ENCODE peak calls at places on chromosomes 16 and 17, in six cellular contexts. G is astrocyte, E is neural progenitor cell, J is GM23338, M is PC-9, P is IMR-90. B is an unnamed sample. For H3K4me1, the result is how much of the 10 kb centered on the place peaks cover.

GRCh38 chr16:23519282-23519681 is 9.0 kb upstream of the GGA2 start:
- DNase-seq in G (no peak), E (no peak), J (no peak), M (no peak), P (no peak), B (no peak)

GRCh38 chr17:80175411-80175810 is 5.6 kb downstream of the CARD14 start:
- DNase-seq in G (peak), E (peak), J (peak), M (peak), P (no peak), B (no peak)

GRCh38 chr16:56191807-56192643 is 736 bp downstream of the GNAO1 start:
- DNase-seq in G (no peak), E (peak), J (peak), M (no peak), P (no peak), B (no peak)

GRCh38 chr16:67822511-67822910 is 15.8 kb downstream of the TSNAXIP1 start:
- DNase-seq in G (no peak), E (no peak), J (no peak), M (no peak), P (peak), B (no peak)

GRCh38 chr17:44636562-44636961 is 19.7 kb upstream of the MEIOC start:
- DNase-seq in G (peak), E (peak), J (peak), M (no peak), P (peak), B (peak)

GRCh38 chr16:68272501-68273209 is 8.3 kb downstream of the SLC7A6 start:
- DNase-seq in G (no peak), E (no peak), J (no peak), M (no peak), P (no peak), B (no peak)

GRCh38 chr16:85515319-85515745 is 97.8 kb upstream of the GSE1 start:
- DNase-seq in G (no peak), E (no peak), J (no peak), M (no peak), P (no peak), B (no peak)

GRCh38 chr17:36616391-36617029 is 15.1 kb downstream of the MRM1 start:
- DNase-seq in G (no peak), E (no peak), J (no peak), M (no peak), P (no peak), B (no peak)

GRCh38 chr16:69566437-69567030 is 768 bp downstream of the NFAT5 start:
- DNase-seq in G (peak), E (peak), J (peak), M (peak), P (peak), B (peak)

GRCh38 chr17:56185905-56186783 is 32.9 kb downstream of the ANKFN1 start:
- DNase-seq in G (peak), E (no peak), J (no peak), M (no peak), P (peak), B (peak)

GRCh38 chr17:3794890-3795757 is 5.9 kb downstream of the ITGAE start:
- DNase-seq in G (peak), E (peak), J (no peak), M (no peak), P (peak), B (no peak)

GRCh38 chr17:17226451-17227265 is 10.3 kb downstream of the FLCN start:
- DNase-seq in G (no peak), E (no peak), J (no peak), M (no peak), P (no peak), B (no peak)

GRCh38 chr16:57406881-57407280 is 2.3 kb downstream of the CCL17 start:
- DNase-seq in G (no peak), E (no peak), J (no peak), M (no peak), P (no peak), B (no peak)

GRCh38 chr17:81806461-81807209 is 2.7 kb downstream of the GCGR start:
- DNase-seq in G (no peak), E (no peak), J (peak), M (no peak), P (no peak), B (no peak)

GRCh38 chr17:45722161-45722560 is 62.0 kb upstream of the CRHR1 start:
- DNase-seq in G (no peak), E (peak), J (peak), M (peak), P (peak), B (no peak)
- TF ChIP-seq CTCF in G (peak), E (peak), J (peak), M (peak), P (peak), B (peak)

GRCh38 chr17:49069585-49070273 is 62.8 kb upstream of the B4GALNT2 start:
- DNase-seq in G (no peak), E (no peak), J (no peak), M (no peak), P (peak), B (peak)
- H2AFZ ChIP-seq in G (no peak), E (no peak), J (no peak), M (no peak), P (no peak), B (no peak)

DNA sequence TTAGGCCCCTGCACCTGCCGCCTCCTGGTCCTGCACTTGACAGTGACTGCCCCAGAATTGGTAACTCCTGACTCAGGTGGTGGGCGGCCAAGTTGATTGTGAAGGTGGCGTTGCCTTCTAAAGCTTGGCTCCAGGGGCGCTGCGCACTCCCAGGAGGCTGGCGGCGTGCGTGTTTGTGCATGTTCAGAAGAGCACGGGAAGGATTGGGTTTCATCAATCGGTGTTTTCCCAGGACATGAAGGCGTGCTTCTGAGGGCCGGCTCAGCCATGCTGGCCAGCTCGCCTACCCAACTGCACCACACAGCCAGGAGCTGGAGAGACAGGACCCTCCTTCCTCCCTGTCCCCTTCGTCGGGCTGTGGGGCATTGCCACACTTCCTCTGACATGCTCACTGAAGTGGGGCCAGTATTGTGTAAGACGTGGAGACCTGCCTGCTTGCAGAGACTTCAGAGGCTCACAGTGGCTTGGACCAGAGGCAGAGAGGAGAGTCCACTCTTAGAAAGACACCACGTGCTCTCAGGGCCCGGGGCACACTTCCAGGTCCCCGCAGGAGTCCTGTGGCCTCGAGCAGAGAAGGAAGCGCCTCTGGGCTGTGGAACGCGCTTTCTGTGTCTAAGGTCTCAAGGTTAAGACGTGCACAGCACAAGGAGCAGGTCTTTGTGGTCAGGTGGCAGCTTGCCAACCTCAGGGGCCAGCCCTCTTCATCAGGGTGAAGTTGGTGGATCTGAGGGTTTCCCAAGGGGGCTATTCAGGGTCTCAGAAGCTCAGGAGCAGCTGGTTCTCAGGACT is 2.8 kb downstream of the RAB40C start:
- DNase-seq in G (no peak), E (no peak), J (no peak), M (peak), P (no peak), B (no peak)
- H3K4me1 ChIP-seq in G (under half), E (under half), J (under half), M (under half), P (under half), B (under half)

GRCh38 chr17:78826836-78827509 is 13.6 kb downstream of the USP36 start:
- DNase-seq in G (no peak), E (no peak), J (no peak), M (no peak), P (no peak), B (no peak)

GRCh38 chr17:78829477-78829876 is 11.1 kb downstream of the USP36 start:
- DNase-seq in G (no peak), E (no peak), J (no peak), M (no peak), P (no peak), B (no peak)

GRCh38 chr17:78826426-78826825 is 14.2 kb downstream of the USP36 start:
- DNase-seq in G (no peak), E (no peak), J (no peak), M (no peak), P (peak), B (no peak)

GRCh38 chr17:78825696-78826095 is 14.9 kb downstream of the USP36 start:
- DNase-seq in G (no peak), E (no peak), J (no peak), M (no peak), P (no peak), B (no peak)

GRCh38 chr17:78828470-78829185 is 12.0 kb downstream of the USP36 start:
- DNase-seq in G (peak), E (peak), J (peak), M (no peak), P (peak), B (peak)
- TF ChIP-seq CTCF in G (peak), E (peak), J (peak), M (no peak), P (peak), B (peak)

GRCh38 chr17:5700791-5701190 is 116.5 kb upstream of the NLRP1 start:
- DNase-seq in G (no peak), E (peak), J (peak), M (no peak), P (no peak), B (no peak)
- H2AFZ ChIP-seq in G (no peak), E (no peak), J (no peak), M (no peak), P (no peak), B (no peak)

DNA sequence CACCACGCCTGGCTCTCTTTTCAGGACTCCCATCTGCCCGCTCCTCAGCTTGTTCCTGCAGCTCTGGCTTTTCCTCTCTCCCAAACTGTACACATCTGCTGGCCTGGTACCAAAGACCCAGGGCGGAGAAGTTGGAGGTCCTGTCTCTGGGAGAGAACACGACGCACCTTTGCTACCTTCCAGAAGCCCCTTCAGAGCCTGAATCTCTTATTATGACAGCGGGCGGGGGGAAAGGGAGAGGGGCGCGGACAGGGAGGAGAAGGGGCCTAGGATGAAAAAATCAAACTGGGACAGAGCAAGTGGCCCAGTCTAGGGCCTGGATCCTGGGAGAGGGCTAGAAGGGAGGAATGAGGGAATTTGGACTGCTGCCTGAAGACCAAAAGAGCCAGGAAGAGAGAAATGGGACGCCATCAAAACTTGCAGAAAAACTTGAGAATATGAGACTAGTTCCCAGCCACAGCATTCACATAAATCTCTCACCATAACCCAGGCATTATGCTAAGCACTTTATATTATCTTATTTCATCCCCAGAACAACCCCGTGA is 2.5 kb upstream of the PER1 start:
- DNase-seq in G (no peak), E (no peak), J (no peak), M (no peak), P (no peak), B (no peak)
- H3K4me1 ChIP-seq in G (half or more), E (under half), J (under half), M (under half), P (under half), B (under half)

GRCh38 chr16:50743575-50744225 is 1.8 kb downstream of the CYLD start:
- DNase-seq in G (no peak), E (no peak), J (no peak), M (no peak), P (no peak), B (no peak)

GRCh38 chr16:50751528-50751927 is 9.6 kb downstream of the CYLD start:
- DNase-seq in G (no peak), E (no peak), J (no peak), M (no peak), P (no peak), B (no peak)

GRCh38 chr16:50745940-50746339 is 4.1 kb downstream of the CYLD start:
- DNase-seq in G (no peak), E (no peak), J (no peak), M (no peak), P (no peak), B (no peak)

GRCh38 chr16:50744911-50745310 is 3.0 kb downstream of the CYLD start:
- DNase-seq in G (no peak), E (no peak), J (no peak), M (no peak), P (peak), B (peak)

DNA sequence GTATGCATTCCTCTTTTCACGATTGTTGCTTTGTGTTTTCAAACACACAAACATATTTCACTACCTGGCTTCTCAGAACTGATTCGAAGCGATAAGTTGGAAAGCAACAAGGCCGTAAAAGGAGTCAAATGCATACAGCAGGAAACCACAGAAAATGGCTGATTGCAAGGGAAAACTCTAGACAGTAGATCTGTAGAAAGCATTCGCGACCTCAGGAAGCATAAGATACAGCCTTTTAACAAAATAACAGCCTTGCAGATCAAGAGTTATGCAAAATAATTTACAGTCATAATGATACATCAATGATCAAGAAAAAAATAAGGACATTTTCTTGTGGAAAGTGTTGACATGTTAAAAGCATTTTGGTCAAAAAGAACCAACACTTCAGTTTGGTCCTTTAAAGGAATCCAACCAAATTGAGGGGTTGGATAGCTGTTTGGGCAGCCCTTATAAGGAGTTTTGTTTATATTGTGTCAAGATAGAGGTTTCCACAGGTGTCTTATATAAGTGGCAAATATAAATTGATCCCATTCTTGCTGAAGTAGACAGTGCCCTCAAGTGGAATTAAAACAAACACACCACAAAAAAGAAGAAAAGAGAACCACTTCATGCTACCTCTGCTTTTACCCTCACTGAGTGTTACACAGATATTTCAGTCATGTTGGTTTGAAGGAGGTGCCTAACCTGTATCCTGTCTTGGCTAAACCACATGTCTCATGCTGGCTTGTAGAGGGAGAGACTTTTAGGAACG is 5.5 kb downstream of the CYLD start:
- DNase-seq in G (no peak), E (no peak), J (peak), M (no peak), P (no peak), B (peak)
- TF ChIP-seq CTCF in G (no peak), E (peak), J (peak), M (peak), P (peak), B (no peak)

B was measured in endothelial cell of umbilical vein.